ENCODE peak calls at places on chromosomes 4 and X, in eight cellular contexts. One of them, this sample, is unnamed.

GRCh38 chr4:8329859-8330761 is 60.6 kb downstream of the HTRA3 start:
- DNase-seq in AG09309: no peak
- DNase-seq in RCC 7860: no peak
- DNase-seq in brain microvascular endothelial cell: no peak
- DNase-seq in aorta: peak; percentile 48
- DNase-seq in tibial artery: peak; percentile 63
- DNase-seq in EH: no peak
- DNase-seq in NCI-H1092 treated with DMSO at 0.1 percent for 48 hours: no peak
- DNase-seq in this sample: no peak

GRCh38 chr4:10030946-10031662 is 9.8 kb upstream of the SLC2A9 start:
- DNase-seq in AG09309: no peak
- DNase-seq in RCC 7860: no peak
- DNase-seq in brain microvascular endothelial cell: peak; percentile 44
- DNase-seq in aorta: no peak
- DNase-seq in tibial artery: no peak
- DNase-seq in EH: no peak
- DNase-seq in NCI-H1092 treated with DMSO at 0.1 percent for 48 hours: no peak
- DNase-seq in this sample: peak; percentile 84

GRCh38 chr4:10421344-10422055 is 35.7 kb downstream of the ZNF518B start:
- DNase-seq in AG09309: no peak
- DNase-seq in RCC 7860: no peak
- DNase-seq in brain microvascular endothelial cell: no peak
- DNase-seq in aorta: no peak
- DNase-seq in tibial artery: no peak
- DNase-seq in EH: no peak
- DNase-seq in NCI-H1092 treated with DMSO at 0.1 percent for 48 hours: no peak
- DNase-seq in this sample: no peak

GRCh38 chr4:42359686-42360085 is 37.6 kb upstream of the SHISA3 start:
- DNase-seq in AG09309: no peak
- DNase-seq in RCC 7860: no peak
- DNase-seq in brain microvascular endothelial cell: no peak
- DNase-seq in aorta: no peak
- DNase-seq in tibial artery: no peak
- DNase-seq in EH: no peak
- DNase-seq in NCI-H1092 treated with DMSO at 0.1 percent for 48 hours: no peak
- DNase-seq in this sample: no peak

GRCh38 chr4:105474110-105474518 is 252 bp upstream of the PPA2 start:
- DNase-seq in AG09309: no peak
- DNase-seq in RCC 7860: no peak
- DNase-seq in brain microvascular endothelial cell: peak; percentile 81
- DNase-seq in aorta: peak; percentile 91
- DNase-seq in tibial artery: peak; percentile 92
- DNase-seq in EH: no peak
- DNase-seq in NCI-H1092 treated with DMSO at 0.1 percent for 48 hours: no peak
- DNase-seq in this sample: no peak

GRCh38 chr4:64251779-64252178 is 157.5 kb downstream of the TECRL start:
- DNase-seq in AG09309: no peak
- DNase-seq in RCC 7860: no peak
- DNase-seq in brain microvascular endothelial cell: no peak
- DNase-seq in aorta: no peak
- DNase-seq in tibial artery: no peak
- DNase-seq in EH: no peak
- DNase-seq in NCI-H1092 treated with DMSO at 0.1 percent for 48 hours: no peak
- DNase-seq in this sample: no peak

GRCh38 chrX:18575744-18576143 is 96.2 kb downstream of the RS1 start:
- DNase-seq in AG09309: no peak
- DNase-seq in RCC 7860: no peak
- DNase-seq in brain microvascular endothelial cell: no peak
- DNase-seq in aorta: no peak
- DNase-seq in tibial artery: no peak
- DNase-seq in EH: no peak
- DNase-seq in NCI-H1092 treated with DMSO at 0.1 percent for 48 hours: no peak
- DNase-seq in this sample: no peak

GRCh38 chrX:132561974-132562373 is 73.1 kb upstream of the MBNL3 start:
- DNase-seq in AG09309: no peak
- DNase-seq in RCC 7860: no peak
- DNase-seq in brain microvascular endothelial cell: no peak
- DNase-seq in aorta: no peak
- DNase-seq in tibial artery: no peak
- DNase-seq in EH: no peak
- DNase-seq in NCI-H1092 treated with DMSO at 0.1 percent for 48 hours: no peak
- DNase-seq in this sample: no peak

GRCh38 chrX:115972717-115973116 is 197.8 kb upstream of the AGTR2 start:
- DNase-seq in AG09309: no peak
- DNase-seq in RCC 7860: no peak
- DNase-seq in brain microvascular endothelial cell: no peak
- DNase-seq in aorta: no peak
- DNase-seq in tibial artery: no peak
- DNase-seq in EH: no peak
- DNase-seq in NCI-H1092 treated with DMSO at 0.1 percent for 48 hours: no peak
- DNase-seq in this sample: no peak

GRCh38 chr4:128868758-128869157 is 59.3 kb downstream of the JADE1 start:
- DNase-seq in AG09309: no peak
- DNase-seq in RCC 7860: no peak
- DNase-seq in brain microvascular endothelial cell: no peak
- DNase-seq in aorta: no peak
- DNase-seq in tibial artery: no peak
- DNase-seq in EH: peak; percentile 20
- DNase-seq in NCI-H1092 treated with DMSO at 0.1 percent for 48 hours: no peak
- DNase-seq in this sample: no peak

GRCh38 chrX:45424341-45424740 is 223.7 kb upstream of the DIPK2B start:
- DNase-seq in AG09309: peak; percentile 42
- DNase-seq in RCC 7860: no peak
- DNase-seq in brain microvascular endothelial cell: no peak
- DNase-seq in aorta: no peak
- DNase-seq in tibial artery: no peak
- DNase-seq in EH: peak; percentile 49
- DNase-seq in NCI-H1092 treated with DMSO at 0.1 percent for 48 hours: no peak
- DNase-seq in this sample: no peak

GRCh38 chr4:183960912-183961569 is 55.9 kb downstream of the STOX2 start:
- DNase-seq in AG09309: no peak
- DNase-seq in RCC 7860: peak; percentile 35
- DNase-seq in brain microvascular endothelial cell: no peak
- DNase-seq in aorta: no peak
- DNase-seq in tibial artery: no peak
- DNase-seq in EH: no peak
- DNase-seq in NCI-H1092 treated with DMSO at 0.1 percent for 48 hours: peak; percentile 56
- DNase-seq in this sample: peak; percentile 65

GRCh38 chr4:15398001-15398400 is 29.8 kb upstream of the C1QTNF7 start:
- DNase-seq in AG09309: no peak
- DNase-seq in RCC 7860: no peak
- DNase-seq in brain microvascular endothelial cell: no peak
- DNase-seq in aorta: no peak
- DNase-seq in tibial artery: no peak
- DNase-seq in EH: peak; percentile 33
- DNase-seq in NCI-H1092 treated with DMSO at 0.1 percent for 48 hours: no peak
- DNase-seq in this sample: no peak

This sample was measured in retina.